ENCODE peak calls at places on chromosome 22, in eight cellular contexts. N, J, G, C, R, A, W and V are unnamed samples. For H3K4me1, the result is how much of the 10 kb centered on the place peaks cover.

GRCh38 chr22:26981520-26981919 is 324.1 kb downstream of the MIAT start:
- DNase-seq in J (no peak), C (no peak), A (no peak), N (peak), W (peak), G (no peak), R (no peak), V (no peak)

GRCh38 chr22:44611880-44612496 is 90.0 kb upstream of the PRR5 start:
- DNase-seq in G (no peak), W (no peak), N (no peak), A (no peak), C (no peak), R (no peak), J (no peak), V (no peak)

GRCh38 chr22:47019012-47019790 is 256.8 kb downstream of the TBC1D22A start:
- DNase-seq in A (peak), C (no peak), W (peak), G (no peak), J (no peak), R (no peak), N (no peak), V (no peak)

GRCh38 chr22:38219644-38220043 is 17.9 kb downstream of the MAFF start:
- DNase-seq in J (no peak), R (no peak), A (no peak), W (no peak), G (no peak), N (no peak), C (no peak), V (no peak)

GRCh38 chr22:47191630-47192105 is 429.2 kb downstream of the TBC1D22A start:
- DNase-seq in W (no peak), A (no peak), G (no peak), J (no peak), N (no peak), C (no peak), R (no peak), V (no peak)

GRCh38 chr22:26648011-26648497 is 9.3 kb upstream of the MIAT start:
- DNase-seq in G (no peak), J (no peak), C (no peak), N (peak), R (no peak), W (no peak), A (no peak), V (no peak)

GRCh38 chr22:46738961-46739870 is 1.2 kb upstream of the CERK start:
- DNase-seq in N (peak), J (peak), W (no peak), G (peak), C (peak), R (peak), A (peak), V (peak)

GRCh38 chr22:44567846-44568493 is 69.9 kb upstream of the RTL6 start:
- DNase-seq in W (peak), J (peak), C (peak), R (peak), A (peak), G (peak), N (peak), V (no peak)

GRCh38 chr22:43000441-43001175 is 14.3 kb downstream of the PACSIN2 start:
- DNase-seq in A (no peak), W (peak), C (no peak), G (peak), N (no peak), J (no peak), R (no peak), V (no peak)

GRCh38 chr22:50011447-50012200 is 941 bp downstream of the IL17REL start:
- DNase-seq in N (no peak), R (no peak), C (no peak), W (peak), A (no peak), J (no peak), G (no peak), V (no peak)

GRCh38 chr22:50622723-50623327 is 5.1 kb downstream of the ARSA start:
- DNase-seq in C (peak), G (no peak), J (no peak), A (peak), N (peak), W (peak), R (peak), V (no peak)

GRCh38 chr22:22408731-22409696 is 99.5 kb downstream of the ZNF280B start:
- DNase-seq in R (peak), N (peak), C (peak), W (no peak), A (no peak), J (peak), G (peak), V (no peak)

GRCh38 chr22:50630376-50630775 is 2.4 kb upstream of the ARSA start:
- DNase-seq in N (no peak), A (peak), J (no peak), C (no peak), W (no peak), R (no peak), G (no peak), V (no peak)

GRCh38 chr22:27754247-27754887 is 47.2 kb downstream of the MN1 start:
- DNase-seq in W (no peak), G (peak), R (no peak), N (no peak), A (no peak), J (no peak), C (no peak), V (no peak)

GRCh38 chr22:31818481-31819392 is 64.9 kb downstream of the DEPDC5 start:
- DNase-seq in W (no peak), G (peak), N (no peak), J (no peak), A (no peak), R (no peak), C (no peak), V (no peak)

GRCh38 chr22:22942511-22943329 is 55.1 kb downstream of the IGLL5 start:
- DNase-seq in C (peak), A (peak), W (peak), G (peak), R (peak), J (peak), N (peak), V (no peak)

GRCh38 chr22:40602231-40602630 is 34.3 kb downstream of the MRTFA start:
- DNase-seq in G (no peak), A (no peak), C (no peak), J (no peak), W (no peak), N (no peak), R (no peak), V (no peak)

GRCh38 chr22:28978863-28979799 is 82.5 kb downstream of the C22orf31 start:
- DNase-seq in W (no peak), C (no peak), G (no peak), J (no peak), A (no peak), R (no peak), N (no peak), V (peak)

GRCh38 chr22:46001426-46002106 is 24.6 kb upstream of the WNT7B start:
- DNase-seq in N (no peak), C (no peak), A (no peak), R (no peak), G (no peak), W (peak), J (no peak), V (no peak)

GRCh38 chr22:46052801-46053562 is 76.0 kb upstream of the WNT7B start:
- DNase-seq in W (peak), G (no peak), R (no peak), N (peak), C (peak), A (peak), J (peak), V (no peak)

GRCh38 chr22:27780161-27780575 is 21.4 kb downstream of the MN1 start:
- DNase-seq in C (no peak), R (no peak), J (peak), N (no peak), A (no peak), G (no peak), W (no peak), V (no peak)

GRCh38 chr22:30204742-30205111 is 41.8 kb downstream of the LIF start:
- DNase-seq in C (no peak), W (no peak), J (peak), A (peak), N (peak), G (no peak), R (no peak), V (no peak)

GRCh38 chr22:29947410-29948387 is 64.7 kb downstream of the MTMR3 start:
- DNase-seq in A (no peak), C (no peak), N (no peak), R (no peak), J (no peak), G (no peak), W (no peak), V (no peak)

GRCh38 chr22:26174280-26174679 is 5.0 kb downstream of the SEZ6L start:
- DNase-seq in N (no peak), A (no peak), G (peak), W (no peak), J (peak), R (no peak), C (no peak), V (no peak)

GRCh38 chr22:46614070-46614931 is 5.9 kb upstream of the GRAMD4 start:
- DNase-seq in W (no peak), A (no peak), J (no peak), C (no peak), N (peak), G (no peak), R (no peak), V (no peak)

GRCh38 chr22:44396727-44397722 is 84.3 kb upstream of the SHISAL1 start:
- DNase-seq in W (no peak), C (no peak), N (peak), A (peak), G (no peak), R (no peak), J (peak), V (no peak)

GRCh38 chr22:37178350-37179125 is 9.5 kb downstream of the C1QTNF6 start:
- DNase-seq in C (no peak), G (no peak), R (no peak), W (no peak), N (peak), A (peak), J (peak), V (peak)
- H3K4me1 ChIP-seq in C (under half), G (under half), R (under half), W (under half), N (under half), A (under half), J (under half), V (under half)

GRCh38 chr22:36387664-36387913 is 178 bp downstream of the MYH9 start:
- DNase-seq in W (no peak), A (no peak), G (no peak), N (no peak), R (no peak), C (no peak), J (no peak), V (no peak)

GRCh38 chr22:36385491-36386350 is 2.0 kb downstream of the MYH9 start:
- DNase-seq in G (no peak), R (no peak), W (peak), N (peak), A (peak), C (peak), J (peak), V (peak)

GRCh38 chr22:36386351-36386899 is 1.3 kb downstream of the MYH9 start:
- DNase-seq in R (no peak), J (peak), W (no peak), N (peak), C (no peak), G (peak), A (no peak), V (peak)

GRCh38 chr22:36387914-36388864 is at the start of gene MYH9:
- DNase-seq in C (peak), R (peak), G (peak), W (peak), A (peak), N (peak), J (peak), V (peak)

DNA sequence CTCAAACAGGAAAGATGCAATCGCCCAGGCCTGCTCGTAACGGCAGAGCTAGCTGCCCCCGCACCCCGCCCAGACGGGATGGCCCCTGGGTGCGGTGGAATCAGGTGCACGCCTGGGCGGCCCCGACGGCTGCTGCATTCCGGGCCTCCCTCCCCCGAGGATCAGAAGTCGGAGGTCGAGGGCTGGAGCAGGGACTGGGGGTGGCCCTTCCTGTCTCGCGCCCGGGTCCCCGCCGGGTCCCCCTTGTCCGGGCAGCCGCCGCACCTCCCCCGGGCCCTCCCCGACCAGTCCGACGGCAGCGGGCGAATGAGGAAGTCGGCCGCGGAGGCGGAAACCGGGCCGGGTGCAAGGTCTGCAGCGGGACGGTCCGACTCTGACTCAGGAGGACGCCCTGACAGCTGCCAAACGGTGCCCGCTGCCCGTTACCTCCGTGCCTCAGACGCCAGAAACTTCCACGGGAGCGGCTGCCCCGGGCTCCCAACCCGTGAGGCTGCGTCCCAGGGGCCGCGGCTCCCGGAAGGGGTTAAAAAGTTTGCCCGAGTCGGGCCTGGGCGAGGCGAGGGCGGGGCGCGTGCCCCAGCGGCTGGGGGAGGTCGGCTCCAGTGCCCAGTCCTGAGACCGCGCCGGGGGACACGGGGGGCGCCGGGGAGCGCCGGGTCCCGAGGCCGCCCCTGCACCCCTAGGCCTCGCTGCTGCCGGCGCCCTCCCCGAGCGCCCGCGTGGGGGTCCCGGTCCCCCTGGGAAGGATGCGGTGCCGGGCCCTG is 685 bp downstream of the MYH9 start:
- DNase-seq in W (peak), N (peak), G (peak), C (peak), J (peak), A (peak), R (no peak), V (no peak)
- TF ChIP-seq POLR2A in W (no peak), N (peak), G (no peak), C (no peak), J (peak), A (no peak), R (no peak), V (no peak)

GRCh38 chr22:41598081-41598480 is 8.4 kb upstream of the PMM1 start:
- DNase-seq in R (no peak), J (no peak), W (no peak), C (no peak), G (peak), N (no peak), A (no peak), V (no peak)

GRCh38 chr22:41600976-41601375 is 11.3 kb upstream of the PMM1 start:
- DNase-seq in R (no peak), N (no peak), C (no peak), W (no peak), J (no peak), A (no peak), G (no peak), V (no peak)

GRCh38 chr22:41608386-41608785 is 12.5 kb downstream of the DESI1 start:
- DNase-seq in N (no peak), G (no peak), C (no peak), A (no peak), W (no peak), R (no peak), J (no peak), V (no peak)

GRCh38 chr22:41598891-41599635 is 9.4 kb upstream of the PMM1 start:
- DNase-seq in W (no peak), R (no peak), A (no peak), J (no peak), N (no peak), C (no peak), G (no peak), V (no peak)

DNA sequence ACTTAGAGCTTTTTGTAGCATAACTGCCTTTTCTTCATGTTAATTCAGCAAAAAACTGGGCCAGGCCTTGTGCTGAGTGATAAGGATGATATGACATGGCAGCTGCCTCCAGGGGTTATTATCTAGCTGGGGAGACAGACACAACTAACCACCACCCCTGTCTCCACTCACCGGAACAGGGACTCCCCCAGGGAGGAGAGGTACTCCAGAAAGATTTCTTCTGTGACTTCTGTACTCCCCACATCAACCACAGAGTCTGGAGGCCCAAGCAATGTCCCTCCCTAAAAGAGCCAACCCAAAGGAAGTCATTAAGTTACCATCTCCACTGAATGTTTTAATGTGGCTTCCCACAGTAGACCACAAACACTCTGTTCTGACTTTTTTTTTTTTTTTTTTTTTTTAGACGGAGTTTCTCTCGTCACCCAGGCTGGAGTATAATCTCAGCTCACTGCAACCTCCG is 14.3 kb upstream of the PMM1 start:
- DNase-seq in W (no peak), J (no peak), A (no peak), G (peak), N (no peak), C (no peak), R (no peak), V (no peak)
- H3K27ac ChIP-seq in W (no peak), J (no peak), A (no peak), G (peak), N (no peak), C (no peak), R (no peak), V (no peak)

GRCh38 chr22:24145446-24146189 is 35.7 kb upstream of the SUSD2 start:
- DNase-seq in J (no peak), N (no peak), R (no peak), G (peak), C (no peak), A (no peak), W (no peak), V (no peak)
- H3K4me1 ChIP-seq in J (under half), N (under half), R (under half), G (under half), C (half or more), A (half or more), W (half or more), V (under half)

GRCh38 chr22:19866665-19867009 is 12.0 kb upstream of the GNB1L start:
- DNase-seq in N (no peak), J (no peak), A (no peak), C (no peak), W (no peak), R (no peak), G (no peak), V (no peak)

GRCh38 chr22:19865141-19865829 is 10.6 kb upstream of the GNB1L start:
- DNase-seq in A (no peak), R (no peak), J (no peak), N (no peak), G (no peak), W (no peak), C (no peak), V (no peak)

GRCh38 chr22:19863571-19863970 is 8.9 kb upstream of the GNB1L start:
- DNase-seq in R (no peak), A (no peak), W (no peak), G (no peak), J (no peak), N (no peak), C (no peak), V (no peak)

GRCh38 chr22:19862616-19863246 is 8.1 kb upstream of the GNB1L start:
- DNase-seq in A (no peak), R (no peak), N (no peak), J (no peak), C (no peak), G (no peak), W (peak), V (no peak)

GRCh38 chr22:19864538-19865106 is 9.9 kb upstream of the GNB1L start:
- DNase-seq in J (no peak), G (no peak), R (no peak), C (no peak), A (no peak), W (no peak), N (no peak), V (no peak)
- TF ChIP-seq POLR2A in J (no peak), G (no peak), R (no peak), C (no peak), A (no peak), W (no peak), N (no peak), V (no peak)

DNA sequence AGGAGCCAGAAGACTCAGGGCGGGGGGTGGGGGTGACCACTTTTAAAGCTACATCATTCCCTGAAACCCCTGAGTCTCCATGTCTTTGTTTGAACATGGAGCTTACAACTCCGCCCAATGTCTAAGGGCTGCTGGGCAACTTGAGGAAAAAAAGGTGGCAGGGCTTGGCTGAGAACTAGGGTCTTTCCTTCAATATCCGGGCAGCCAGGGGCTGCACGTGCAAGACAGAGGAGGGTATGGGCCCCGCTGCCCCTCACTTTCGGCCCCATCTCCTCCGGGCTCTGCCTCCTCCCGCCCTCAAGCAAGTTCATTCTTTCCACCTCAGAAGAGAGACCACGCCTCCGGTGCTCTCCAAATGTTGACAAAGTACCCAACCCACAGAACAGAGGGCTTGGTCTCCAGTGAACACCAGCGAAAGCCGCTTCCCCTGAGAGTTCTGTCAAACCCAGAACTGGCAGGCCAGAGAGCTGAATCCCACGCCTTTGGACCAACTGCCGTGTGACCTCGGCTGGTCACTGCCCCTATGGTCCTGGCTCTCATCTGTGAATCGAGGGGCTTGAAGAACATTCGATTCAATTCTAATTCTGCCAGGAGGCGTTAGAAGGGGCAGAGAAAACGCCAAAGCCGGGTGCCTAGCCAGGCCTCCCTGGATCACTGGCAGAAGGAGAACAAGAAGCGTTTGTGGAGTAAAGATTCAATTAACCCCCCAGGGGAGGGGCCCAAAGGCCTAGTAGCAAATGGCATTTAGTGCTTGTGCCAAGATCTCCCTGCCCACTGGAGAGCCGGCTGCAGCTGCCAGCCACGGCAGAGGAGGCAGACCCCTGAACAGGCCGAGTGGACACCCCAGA is 7.3 kb downstream of the PDGFB start:
- DNase-seq in J (no peak), N (no peak), R (no peak), C (no peak), W (no peak), G (no peak), A (peak), V (no peak)
- H3K27ac ChIP-seq in J (no peak), N (peak), R (no peak), C (no peak), W (peak), G (no peak), A (peak), V (peak)

DNA sequence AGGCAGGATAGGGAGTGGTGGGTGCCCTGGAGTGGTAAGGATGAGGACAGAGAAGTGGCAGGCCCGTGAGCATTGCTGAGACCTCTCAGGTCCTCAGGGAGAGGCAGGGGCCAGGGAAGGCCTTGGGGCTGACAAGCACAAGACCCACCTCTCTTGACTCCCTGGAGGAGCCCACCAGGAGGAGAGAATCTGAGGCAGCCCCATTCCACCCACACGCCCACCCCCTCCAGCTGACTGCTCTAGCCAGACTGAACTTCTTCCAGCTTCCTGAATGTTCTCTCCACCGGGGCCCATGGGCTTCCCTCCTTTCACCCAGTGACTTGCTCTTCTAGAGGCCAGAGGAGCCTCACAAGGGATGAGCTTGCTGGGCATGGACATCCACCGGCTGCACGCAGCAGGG is 1403.0 kb downstream of the BRD1 start:
- DNase-seq in W (no peak), G (no peak), R (no peak), C (no peak), N (no peak), A (no peak), J (no peak), V (no peak)
- H3K4me1 ChIP-seq in W (under half), G (under half), R (under half), C (under half), N (under half), A (under half), J (under half), V (under half)

GRCh38 chr22:18050065-18050464 is 25.7 kb upstream of the MICAL3 start:
- DNase-seq in G (no peak), N (no peak), C (no peak), A (no peak), J (no peak), R (no peak), W (no peak), V (no peak)
- TF ChIP-seq POLR2A in G (no peak), N (no peak), C (no peak), A (no peak), J (no peak), R (no peak), W (no peak), V (no peak)